ENCODE peak calls at places on chromosomes 3 and 15, in seven cellular contexts. One of them, this sample, is unnamed.

GRCh38 chr3:194395767-194396527 is 3.1 kb downstream of the GP5 start:
- DNase-seq in activated CD8-positive, alpha-beta memory T cell treated with anti-CD3 and anti-CD28 coated beads for 48 hours: no peak
- DNase-seq in T-helper 2 cell: no peak
- DNase-seq in lung: no peak
- DNase-seq in AML-193: peak; percentile 44
- DNase-seq in activated T-helper 9 cell treated with anti-CD3 and anti-CD28 coated beads, Interleukin-2, amount 50 U/mL, for 16 hours: peak; percentile 25
- DNase-seq in ELF-1: peak; percentile 71
- DNase-seq in this sample: peak; percentile 46

GRCh38 chr3:41094351-41094750 is 105.0 kb upstream of the CTNNB1 start:
- DNase-seq in ELF-1: no peak
- DNase-seq in T-helper 2 cell: no peak
- DNase-seq in activated T-helper 9 cell treated with anti-CD3 and anti-CD28 coated beads, Interleukin-2, amount 50 U/mL, for 16 hours: no peak
- DNase-seq in activated CD8-positive, alpha-beta memory T cell treated with anti-CD3 and anti-CD28 coated beads for 48 hours: no peak
- DNase-seq in AML-193: no peak
- DNase-seq in lung: no peak
- DNase-seq in this sample: no peak

GRCh38 chr3:64203216-64203615 is 22.1 kb downstream of the PRICKLE2 start:
- DNase-seq in lung: no peak
- DNase-seq in activated T-helper 9 cell treated with anti-CD3 and anti-CD28 coated beads, Interleukin-2, amount 50 U/mL, for 16 hours: no peak
- DNase-seq in T-helper 2 cell: no peak
- DNase-seq in ELF-1: no peak
- DNase-seq in activated CD8-positive, alpha-beta memory T cell treated with anti-CD3 and anti-CD28 coated beads for 48 hours: no peak
- DNase-seq in AML-193: no peak
- DNase-seq in this sample: no peak

GRCh38 chr15:90862964-90863721 is 5.2 kb upstream of the FURIN start:
- DNase-seq in AML-193: peak; percentile 95
- DNase-seq in lung: peak; percentile 74
- DNase-seq in T-helper 2 cell: no peak
- DNase-seq in ELF-1: no peak
- DNase-seq in activated T-helper 9 cell treated with anti-CD3 and anti-CD28 coated beads, Interleukin-2, amount 50 U/mL, for 16 hours: no peak
- DNase-seq in activated CD8-positive, alpha-beta memory T cell treated with anti-CD3 and anti-CD28 coated beads for 48 hours: no peak
- DNase-seq in this sample: peak; percentile 63

GRCh38 chr3:17905996-17906395 is 163.6 kb upstream of the TBC1D5 start:
- DNase-seq in ELF-1: no peak
- DNase-seq in activated CD8-positive, alpha-beta memory T cell treated with anti-CD3 and anti-CD28 coated beads for 48 hours: no peak
- DNase-seq in T-helper 2 cell: no peak
- DNase-seq in activated T-helper 9 cell treated with anti-CD3 and anti-CD28 coated beads, Interleukin-2, amount 50 U/mL, for 16 hours: no peak
- DNase-seq in lung: no peak
- DNase-seq in AML-193: peak; percentile 87
- DNase-seq in this sample: no peak

GRCh38 chr15:64622410-64623260 is 152.8 kb downstream of the RBPMS2 start:
- DNase-seq in T-helper 2 cell: peak; percentile 9
- DNase-seq in activated CD8-positive, alpha-beta memory T cell treated with anti-CD3 and anti-CD28 coated beads for 48 hours: no peak
- DNase-seq in ELF-1: no peak
- DNase-seq in AML-193: no peak
- DNase-seq in lung: no peak
- DNase-seq in activated T-helper 9 cell treated with anti-CD3 and anti-CD28 coated beads, Interleukin-2, amount 50 U/mL, for 16 hours: peak; percentile 8
- DNase-seq in this sample: peak; percentile 27

GRCh38 chr15:80912673-80913072 is 76.9 kb downstream of the MESD start:
- DNase-seq in AML-193: no peak
- DNase-seq in T-helper 2 cell: no peak
- DNase-seq in activated CD8-positive, alpha-beta memory T cell treated with anti-CD3 and anti-CD28 coated beads for 48 hours: no peak
- DNase-seq in ELF-1: no peak
- DNase-seq in activated T-helper 9 cell treated with anti-CD3 and anti-CD28 coated beads, Interleukin-2, amount 50 U/mL, for 16 hours: no peak
- DNase-seq in lung: no peak
- DNase-seq in this sample: no peak

GRCh38 chr3:15646924-15647511 is 45.5 kb downstream of the BTD start:
- DNase-seq in lung: peak; percentile 48
- DNase-seq in T-helper 2 cell: no peak
- DNase-seq in AML-193: no peak
- DNase-seq in activated CD8-positive, alpha-beta memory T cell treated with anti-CD3 and anti-CD28 coated beads for 48 hours: no peak
- DNase-seq in activated T-helper 9 cell treated with anti-CD3 and anti-CD28 coated beads, Interleukin-2, amount 50 U/mL, for 16 hours: no peak
- DNase-seq in ELF-1: peak; percentile 74
- DNase-seq in this sample: peak; percentile 99

GRCh38 chr3:15630646-15631350 is 29.3 kb downstream of the BTD start:
- DNase-seq in AML-193: no peak
- DNase-seq in T-helper 2 cell: no peak
- DNase-seq in lung: no peak
- DNase-seq in activated T-helper 9 cell treated with anti-CD3 and anti-CD28 coated beads, Interleukin-2, amount 50 U/mL, for 16 hours: no peak
- DNase-seq in ELF-1: no peak
- DNase-seq in activated CD8-positive, alpha-beta memory T cell treated with anti-CD3 and anti-CD28 coated beads for 48 hours: no peak
- DNase-seq in this sample: peak; percentile 61

GRCh38 chr3:115590873-115591272 is 32.4 kb upstream of the GAP43 start:
- DNase-seq in activated T-helper 9 cell treated with anti-CD3 and anti-CD28 coated beads, Interleukin-2, amount 50 U/mL, for 16 hours: no peak
- DNase-seq in lung: no peak
- DNase-seq in activated CD8-positive, alpha-beta memory T cell treated with anti-CD3 and anti-CD28 coated beads for 48 hours: no peak
- DNase-seq in T-helper 2 cell: no peak
- DNase-seq in ELF-1: no peak
- DNase-seq in AML-193: no peak
- DNase-seq in this sample: no peak

GRCh38 chr15:80836991-80837390 is 57.8 kb downstream of the CEMIP start:
- DNase-seq in activated T-helper 9 cell treated with anti-CD3 and anti-CD28 coated beads, Interleukin-2, amount 50 U/mL, for 16 hours: no peak
- DNase-seq in ELF-1: no peak
- DNase-seq in T-helper 2 cell: no peak
- DNase-seq in lung: no peak
- DNase-seq in AML-193: no peak
- DNase-seq in activated CD8-positive, alpha-beta memory T cell treated with anti-CD3 and anti-CD28 coated beads for 48 hours: no peak
- DNase-seq in this sample: peak; percentile 71

GRCh38 chr3:4793311-4793710 is 185.9 kb upstream of the BHLHE40 start:
- DNase-seq in ELF-1: no peak
- DNase-seq in activated T-helper 9 cell treated with anti-CD3 and anti-CD28 coated beads, Interleukin-2, amount 50 U/mL, for 16 hours: no peak
- DNase-seq in lung: no peak
- DNase-seq in AML-193: no peak
- DNase-seq in activated CD8-positive, alpha-beta memory T cell treated with anti-CD3 and anti-CD28 coated beads for 48 hours: no peak
- DNase-seq in T-helper 2 cell: no peak
- DNase-seq in this sample: no peak

GRCh38 chr3:64728994-64729393 is 41.2 kb upstream of the ADAMTS9 start:
- DNase-seq in activated CD8-positive, alpha-beta memory T cell treated with anti-CD3 and anti-CD28 coated beads for 48 hours: no peak
- DNase-seq in ELF-1: no peak
- DNase-seq in activated T-helper 9 cell treated with anti-CD3 and anti-CD28 coated beads, Interleukin-2, amount 50 U/mL, for 16 hours: no peak
- DNase-seq in AML-193: no peak
- DNase-seq in lung: no peak
- DNase-seq in T-helper 2 cell: no peak
- DNase-seq in this sample: no peak

GRCh38 chr3:156688849-156689452 is 14.6 kb downstream of the TIPARP start:
- DNase-seq in activated CD8-positive, alpha-beta memory T cell treated with anti-CD3 and anti-CD28 coated beads for 48 hours: no peak
- DNase-seq in lung: no peak
- DNase-seq in T-helper 2 cell: no peak
- DNase-seq in ELF-1: no peak
- DNase-seq in activated T-helper 9 cell treated with anti-CD3 and anti-CD28 coated beads, Interleukin-2, amount 50 U/mL, for 16 hours: no peak
- DNase-seq in AML-193: no peak
- DNase-seq in this sample: no peak

GRCh38 chr3:51510996-51511395 is 11.2 kb upstream of the DCAF1 start:
- DNase-seq in activated T-helper 9 cell treated with anti-CD3 and anti-CD28 coated beads, Interleukin-2, amount 50 U/mL, for 16 hours: no peak
- DNase-seq in T-helper 2 cell: no peak
- DNase-seq in activated CD8-positive, alpha-beta memory T cell treated with anti-CD3 and anti-CD28 coated beads for 48 hours: no peak
- DNase-seq in ELF-1: peak; percentile 54
- DNase-seq in lung: no peak
- DNase-seq in AML-193: no peak
- DNase-seq in this sample: no peak

GRCh38 chr3:125622381-125622788 is 27.1 kb upstream of the OSBPL11 start:
- DNase-seq in activated T-helper 9 cell treated with anti-CD3 and anti-CD28 coated beads, Interleukin-2, amount 50 U/mL, for 16 hours: no peak
- DNase-seq in T-helper 2 cell: no peak
- DNase-seq in ELF-1: no peak
- DNase-seq in lung: peak; percentile 42
- DNase-seq in AML-193: no peak
- DNase-seq in activated CD8-positive, alpha-beta memory T cell treated with anti-CD3 and anti-CD28 coated beads for 48 hours: no peak
- DNase-seq in this sample: no peak

GRCh38 chr15:77002954-77003912 is 8.3 kb downstream of the PSTPIP1 start:
- DNase-seq in ELF-1: no peak
- DNase-seq in AML-193: peak; percentile 94
- DNase-seq in lung: peak; percentile 56
- DNase-seq in activated CD8-positive, alpha-beta memory T cell treated with anti-CD3 and anti-CD28 coated beads for 48 hours: no peak
- DNase-seq in T-helper 2 cell: peak; percentile 65
- DNase-seq in activated T-helper 9 cell treated with anti-CD3 and anti-CD28 coated beads, Interleukin-2, amount 50 U/mL, for 16 hours: peak; percentile 61
- DNase-seq in this sample: no peak

GRCh38 chr3:171640520-171641412 is 169.5 kb downstream of the PLD1 start:
- DNase-seq in activated T-helper 9 cell treated with anti-CD3 and anti-CD28 coated beads, Interleukin-2, amount 50 U/mL, for 16 hours: no peak
- DNase-seq in T-helper 2 cell: no peak
- DNase-seq in AML-193: no peak
- DNase-seq in activated CD8-positive, alpha-beta memory T cell treated with anti-CD3 and anti-CD28 coated beads for 48 hours: no peak
- DNase-seq in ELF-1: peak; percentile 73
- DNase-seq in lung: no peak
- DNase-seq in this sample: peak; percentile 57

GRCh38 chr15:92666780-92667179 is 11.2 kb upstream of the FAM174B start:
- DNase-seq in ELF-1: no peak
- DNase-seq in activated T-helper 9 cell treated with anti-CD3 and anti-CD28 coated beads, Interleukin-2, amount 50 U/mL, for 16 hours: no peak
- DNase-seq in activated CD8-positive, alpha-beta memory T cell treated with anti-CD3 and anti-CD28 coated beads for 48 hours: no peak
- DNase-seq in T-helper 2 cell: no peak
- DNase-seq in lung: peak; percentile 59
- DNase-seq in AML-193: no peak
- DNase-seq in this sample: no peak

This sample was measured in amniotic epithelial cell.